ENCODE peak calls at places on chromosomes 3 and 15, in nine cellular contexts. W is GM12878, E is PC-3, Q is astrocyte, J is SK-N-SH, B is IMR-90, S is fibroblast of lung, P is hepatocyte, M is H9. U is an unnamed sample. For H4K20me1 and H3K27me3, the result is how much of the 10 kb centered on the place peaks cover.

GRCh38 chr3:138308783-138309182 is 20.9 kb downstream of the NME9 start:
- DNase-seq in M (no peak), B (no peak), J (no peak), P (no peak), E (no peak), Q (no peak), S (no peak), W (no peak), U (no peak)

GRCh38 chr3:152176998-152177397 is 91.7 kb upstream of the MBNL1 start:
- DNase-seq in B (no peak), W (no peak), J (no peak), M (no peak), S (no peak), P (no peak), E (no peak), Q (peak), U (no peak)

GRCh38 chr3:57078366-57079220 is 18.1 kb downstream of the SPATA12 start:
- DNase-seq in S (peak), P (peak), M (peak), J (peak), W (no peak), Q (peak), E (peak), B (peak), U (peak)

GRCh38 chr3:24678441-24678865 is 183.8 kb upstream of the THRB start:
- DNase-seq in E (peak), M (no peak), B (peak), J (no peak), W (no peak), P (peak), Q (peak), S (peak), U (no peak)

GRCh38 chr3:72694398-72694797 is 153.8 kb downstream of the SHQ1 start:
- DNase-seq in M (no peak), E (no peak), B (peak), Q (peak), S (peak), J (no peak), W (no peak), P (no peak), U (no peak)

GRCh38 chr3:62558549-62559112 is 185.3 kb upstream of the FEZF2 start:
- DNase-seq in J (peak), B (peak), W (no peak), M (peak), Q (no peak), P (peak), E (peak), S (peak), U (peak)

GRCh38 chr3:172550347-172550943 is 27.2 kb upstream of the TNFSF10 start:
- DNase-seq in Q (peak), M (no peak), S (peak), E (peak), P (peak), B (peak), J (no peak), W (no peak), U (peak)

GRCh38 chr3:153740109-153740508 is 381.1 kb upstream of the ARHGEF26 start:
- DNase-seq in B (no peak), M (no peak), J (no peak), S (no peak), W (no peak), Q (no peak), P (no peak), E (no peak), U (no peak)

GRCh38 chr3:160210799-160211221 is 14.4 kb upstream of the C3orf80 start:
- DNase-seq in M (no peak), J (no peak), Q (peak), W (no peak), S (peak), E (peak), B (peak), P (peak), U (peak)

GRCh38 chr15:68204776-68205557 is at the start of gene CALML4:
- DNase-seq in S (peak), W (no peak), B (no peak), M (no peak), P (peak), E (peak), J (no peak), Q (peak), U (peak)

GRCh38 chr15:42772901-42773300 is 36.0 kb upstream of the CDAN1 start:
- DNase-seq in B (no peak), M (no peak), E (no peak), W (no peak), P (no peak), Q (no peak), S (no peak), J (no peak), U (no peak)

GRCh38 chr3:115986555-115987207 is 363.4 kb downstream of the GAP43 start:
- DNase-seq in S (peak), B (peak), M (peak), Q (peak), W (no peak), E (peak), J (peak), P (peak), U (no peak)

GRCh38 chr3:195896361-195897080 is 11.8 kb downstream of the TNK2 start:
- DNase-seq in Q (peak), W (no peak), P (peak), M (no peak), B (peak), E (peak), S (peak), J (peak), U (peak)

GRCh38 chr3:173893066-173893465 is 495.5 kb downstream of the NLGN1 start:
- DNase-seq in J (no peak), Q (peak), W (no peak), M (no peak), P (no peak), B (peak), S (no peak), E (peak), U (peak)

GRCh38 chr3:57948782-57949242 is 59.4 kb upstream of the FLNB start:
- DNase-seq in P (no peak), Q (peak), E (no peak), B (no peak), M (peak), W (no peak), S (no peak), J (no peak), U (no peak)

GRCh38 chr3:57582470-57583168 is 14.5 kb downstream of the ARF4 start:
- DNase-seq in S (no peak), B (no peak), M (peak), W (no peak), Q (no peak), E (peak), J (peak), P (peak), U (no peak)

GRCh38 chr15:86317379-86317745 is 237.7 kb downstream of the AGBL1 start:
- DNase-seq in M (no peak), Q (no peak), B (no peak), S (no peak), W (no peak), E (no peak), J (no peak), P (no peak), U (no peak)

GRCh38 chr15:75577401-75578205 is 1.5 kb downstream of the PTPN9 start:
- DNase-seq in Q (no peak), E (peak), W (no peak), J (peak), B (peak), S (peak), P (no peak), M (no peak), U (peak)

GRCh38 chr3:183486472-183486871 is 58.1 kb upstream of the MCF2L2 start:
- DNase-seq in P (no peak), W (no peak), B (no peak), Q (no peak), S (no peak), J (no peak), E (no peak), M (peak), U (no peak)

GRCh38 chr3:132222868-132223538 is 94.2 kb upstream of the ACP3 start:
- DNase-seq in E (no peak), B (no peak), J (peak), Q (no peak), W (no peak), P (peak), S (no peak), M (no peak), U (no peak)

GRCh38 chr3:14997941-14998340 is 50.6 kb downstream of the NR2C2 start:
- DNase-seq in P (no peak), M (no peak), B (no peak), J (no peak), Q (no peak), E (no peak), W (no peak), S (no peak), U (no peak)

GRCh38 chr3:178205750-178206149 is 330.5 kb upstream of the KCNMB2 start:
- DNase-seq in E (no peak), P (no peak), J (no peak), M (no peak), S (no peak), B (peak), Q (peak), W (no peak), U (no peak)

GRCh38 chr3:99248913-99249312 is 347.4 kb upstream of the DCBLD2 start:
- DNase-seq in M (no peak), J (no peak), B (no peak), E (peak), S (peak), P (no peak), W (no peak), Q (peak), U (no peak)

GRCh38 chr3:160753953-160754352 is 2.1 kb upstream of the PPM1L start:
- DNase-seq in M (no peak), E (no peak), Q (no peak), J (no peak), B (no peak), W (no peak), S (no peak), P (no peak), U (peak)

GRCh38 chr15:70091649-70092461 is 5.9 kb downstream of the TLE3 start:
- DNase-seq in S (peak), W (no peak), M (no peak), Q (peak), E (peak), B (no peak), P (peak), J (peak), U (peak)

GRCh38 chr3:8201011-8201410 is 300.6 kb upstream of the LMCD1 start:
- DNase-seq in S (no peak), E (no peak), B (no peak), J (no peak), P (no peak), W (no peak), Q (no peak), M (no peak), U (no peak)

GRCh38 chr3:101381809-101382208 is 61.4 kb upstream of the IMPG2 start:
- DNase-seq in M (no peak), Q (peak), W (no peak), E (peak), S (peak), J (peak), P (peak), B (peak), U (no peak)

GRCh38 chr15:90153658-90154057 is 47.5 kb upstream of the SEMA4B start:
- DNase-seq in W (no peak), S (no peak), J (no peak), B (no peak), P (no peak), M (no peak), Q (no peak), E (no peak), U (no peak)

GRCh38 chr3:162437480-162437879 is 940.9 kb downstream of the OTOL1 start:
- DNase-seq in S (peak), J (no peak), Q (peak), E (peak), B (peak), P (no peak), W (no peak), M (no peak), U (no peak)

GRCh38 chr15:31264534-31265089 is 62.0 kb upstream of the KLF13 start:
- DNase-seq in B (no peak), P (no peak), S (no peak), M (no peak), E (no peak), Q (no peak), J (no peak), W (no peak), U (no peak)

GRCh38 chr3:57852896-57853295 is 96.8 kb downstream of the SLMAP start:
- DNase-seq in P (peak), W (no peak), B (peak), Q (peak), S (peak), J (peak), M (no peak), E (peak), U (peak)

GRCh38 chr3:49673131-49673714 is 928 bp upstream of the APEH start:
- DNase-seq in J (no peak), S (no peak), E (peak), B (no peak), P (peak), M (no peak), Q (no peak), W (no peak), U (peak)

GRCh38 chr15:70308011-70308761 is 210.5 kb upstream of the TLE3 start:
- DNase-seq in Q (no peak), B (no peak), W (peak), E (no peak), J (no peak), S (no peak), M (no peak), P (no peak), U (no peak)

GRCh38 chr15:28049594-28049993 is 49.5 kb downstream of the OCA2 start:
- DNase-seq in Q (no peak), J (no peak), P (no peak), E (no peak), B (no peak), S (no peak), M (no peak), W (no peak), U (no peak)
- H4K20me1 ChIP-seq in Q (under half), J (under half), P (under half), E (under half), B (under half), S (under half), M (under half), W (under half), U (under half)

GRCh38 chr15:51775967-51776816 is 24.8 kb downstream of the TMOD2 start:
- DNase-seq in W (peak), M (peak), Q (no peak), J (peak), P (peak), E (peak), B (peak), S (peak), U (peak)
- H3K27me3 ChIP-seq in W (under half), M (under half), Q (under half), J (under half), P (under half), E (under half), B (under half), S (under half), U (under half)

DNA sequence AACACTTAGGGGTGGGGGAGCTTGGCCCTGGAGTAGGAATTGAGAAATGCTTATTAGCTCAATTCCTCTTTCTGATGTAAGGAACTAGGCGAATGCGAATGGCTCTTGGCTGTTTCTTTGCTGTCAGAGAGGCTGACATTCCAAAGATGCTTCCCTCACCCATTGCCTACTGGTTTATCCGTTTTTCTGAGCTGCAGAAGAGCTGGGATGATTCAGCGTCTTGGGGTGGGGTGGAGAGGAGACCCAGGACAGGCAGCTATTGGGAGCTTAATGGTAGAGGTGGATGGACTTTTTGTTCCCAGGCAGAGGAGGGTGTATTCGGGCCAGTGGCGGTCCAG is 9.8 kb downstream of the PLEKHO2 start:
- DNase-seq in P (peak), B (peak), S (peak), W (no peak), M (peak), Q (peak), E (no peak), J (no peak), U (peak)
- H3K27ac ChIP-seq in P (peak), B (peak), S (peak), W (no peak), M (no peak), Q (no peak), E (no peak), J (peak), U (peak)

DNA sequence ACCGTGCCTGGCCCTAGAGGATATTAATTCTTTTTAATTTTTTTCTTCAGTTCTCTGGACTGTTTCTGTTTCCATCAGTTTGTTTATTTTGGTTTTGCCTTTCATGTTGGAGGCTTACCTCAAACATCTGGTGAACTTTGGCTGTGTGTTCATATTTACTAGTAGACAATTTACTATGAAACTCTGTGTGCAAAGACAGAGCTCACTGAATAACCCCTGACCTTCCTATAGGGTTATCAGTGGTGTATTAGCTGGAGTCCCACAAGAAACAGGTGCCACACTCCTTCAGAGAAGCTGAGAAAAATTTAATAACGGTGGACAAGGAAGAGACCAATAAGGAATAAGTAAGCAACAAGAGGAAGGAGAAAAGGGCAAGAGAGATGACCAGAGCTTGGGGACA is 28.8 kb upstream of the TRA2B start:
- DNase-seq in Q (no peak), P (no peak), J (no peak), S (no peak), M (no peak), E (no peak), W (no peak), B (no peak), U (no peak)
- H4K20me1 ChIP-seq in Q (under half), P (under half), J (under half), S (under half), M (under half), E (under half), W (under half), B (under half), U (under half)